ENCODE peak calls at places on chromosomes 7 and 10, in seven cellular contexts. A is cardiac muscle cell, B is BJ, V is WTC11, Z is glutamatergic neuron, T is psoas muscle, S is endodermal cell. G is an unnamed sample.

GRCh38 chr10:61356342-61356741 is 96.8 kb downstream of the TMEM26 start:
- DNase-seq in Z (no peak), B (no peak), A (no peak), S (no peak), T (no peak), V (no peak), G (no peak)

GRCh38 chr10:78916227-78916626 is 152.5 kb upstream of the ZMIZ1 start:
- DNase-seq in T (peak), S (no peak), Z (no peak), B (no peak), V (no peak), A (no peak), G (no peak)

GRCh38 chr10:70974351-70974901 is 86.1 kb upstream of the PCBD1 start:
- DNase-seq in S (peak), Z (no peak), A (no peak), B (no peak), V (no peak), T (no peak), G (no peak)

GRCh38 chr10:119248681-119249080 is 41.3 kb downstream of the GRK5 start:
- DNase-seq in V (no peak), T (no peak), S (no peak), Z (no peak), A (no peak), B (no peak), G (no peak)

GRCh38 chr10:91799580-91799975 is 1.4 kb downstream of the TNKS2 start:
- DNase-seq in A (no peak), V (no peak), B (no peak), T (no peak), S (no peak), Z (no peak), G (no peak)

GRCh38 chr7:119996634-119997033 is 276.3 kb upstream of the KCND2 start:
- DNase-seq in A (no peak), B (no peak), V (no peak), S (no peak), T (no peak), Z (no peak), G (no peak)

GRCh38 chr7:28155019-28155660 is 25.5 kb downstream of the JAZF1 start:
- DNase-seq in A (no peak), T (no peak), B (no peak), Z (no peak), V (no peak), S (no peak), G (peak)

GRCh38 chr7:139995034-139995915 is 67.5 kb downstream of the PARP12 start:
- DNase-seq in T (no peak), Z (no peak), S (no peak), B (no peak), V (no peak), A (peak), G (no peak)

GRCh38 chr7:48074231-48074654 is 14.8 kb upstream of the UPP1 start:
- DNase-seq in B (no peak), Z (no peak), T (no peak), V (no peak), A (no peak), S (no peak), G (no peak)

GRCh38 chr7:158327571-158328180 is 259.9 kb downstream of the PTPRN2 start:
- DNase-seq in S (peak), A (no peak), V (no peak), Z (no peak), B (no peak), T (no peak), G (no peak)

GRCh38 chr7:153934629-153935028 is 117.6 kb upstream of the DPP6 start:
- DNase-seq in Z (no peak), B (no peak), V (no peak), T (no peak), S (no peak), A (no peak), G (no peak)

GRCh38 chr10:36254191-36254590 is 612.1 kb upstream of the FZD8 start:
- DNase-seq in V (no peak), Z (no peak), S (no peak), A (peak), B (no peak), T (peak), G (no peak)

GRCh38 chr10:54749623-54750022 is 51.4 kb downstream of the PCDH15 start:
- DNase-seq in A (no peak), T (no peak), S (no peak), Z (no peak), B (no peak), V (no peak), G (no peak)

GRCh38 chr7:138837627-138838026 is 39.6 kb upstream of the ATP6V0A4 start:
- DNase-seq in A (no peak), S (no peak), B (no peak), T (no peak), Z (no peak), V (no peak), G (no peak)

GRCh38 chr10:55058800-55059199 is 257.8 kb upstream of the PCDH15 start:
- DNase-seq in Z (no peak), B (no peak), A (no peak), S (no peak), V (no peak), T (no peak), G (no peak)

GRCh38 chr10:72173635-72174296 is 42.0 kb upstream of the ANAPC16 start:
- DNase-seq in B (no peak), S (no peak), V (no peak), A (no peak), Z (no peak), T (no peak), G (peak)

GRCh38 chr7:101138149-101138870 is 11.4 kb downstream of the SERPINE1 start:
- DNase-seq in V (peak), T (peak), A (peak), Z (peak), B (peak), S (peak), G (peak)

GRCh38 chr10:25015927-25016348 is at the start of gene ENKUR:
- DNase-seq in B (no peak), S (peak), A (peak), T (peak), Z (peak), V (peak), G (peak)

GRCh38 chr7:157813053-157813452 is 476.2 kb downstream of the DNAJB6 start:
- DNase-seq in V (no peak), B (no peak), A (no peak), T (no peak), Z (no peak), S (no peak), G (no peak)

GRCh38 chr10:124449170-124450009 is 445 bp downstream of the NKX1-2 start:
- DNase-seq in A (no peak), Z (no peak), B (no peak), V (peak), T (no peak), S (peak), G (no peak)

GRCh38 chr7:2732959-2733584 is 45.1 kb downstream of the AMZ1 start:
- DNase-seq in T (peak), A (no peak), Z (no peak), V (peak), B (no peak), S (no peak), G (no peak)

GRCh38 chr7:157640144-157640543 is 303.3 kb downstream of the DNAJB6 start:
- DNase-seq in A (no peak), Z (no peak), S (no peak), V (no peak), B (no peak), T (no peak), G (no peak)

GRCh38 chr7:99036531-99037175 is 107.3 kb downstream of the SMURF1 start:
- DNase-seq in B (no peak), S (peak), T (no peak), A (peak), Z (peak), V (peak), G (no peak)
- TF ChIP-seq CTCF in B (peak), S (peak), T (peak), A (peak), Z (peak), V (peak), G (no peak)

GRCh38 chr10:88507380-88507779 is 75.7 kb downstream of the RNLS start:
- DNase-seq in S (no peak), Z (no peak), B (no peak), V (no peak), T (no peak), A (no peak), G (no peak)

GRCh38 chr10:88505265-88505664 is 77.9 kb downstream of the RNLS start:
- DNase-seq in S (no peak), T (no peak), A (no peak), V (no peak), B (no peak), Z (no peak), G (no peak)

GRCh38 chr10:88500656-88501055 is 82.5 kb downstream of the RNLS start:
- DNase-seq in V (no peak), Z (no peak), B (no peak), A (no peak), S (no peak), T (no peak), G (no peak)

GRCh38 chr10:88508054-88508453 is 75.1 kb downstream of the RNLS start:
- DNase-seq in B (no peak), A (no peak), V (no peak), T (no peak), S (no peak), Z (no peak), G (no peak)

GRCh38 chr10:88505680-88506215 is 77.4 kb downstream of the RNLS start:
- DNase-seq in B (no peak), T (no peak), V (peak), A (no peak), Z (no peak), S (peak), G (no peak)
- TF ChIP-seq CTCF in B (no peak), T (no peak), V (no peak), A (no peak), Z (no peak), S (no peak), G (no peak)

GRCh38 chr7:93463764-93464163 is 110.8 kb downstream of the CALCR start:
- DNase-seq in T (no peak), Z (no peak), B (no peak), V (no peak), S (no peak), A (no peak), G (no peak)

GRCh38 chr7:93461350-93461749 is 113.2 kb downstream of the CALCR start:
- DNase-seq in V (no peak), A (no peak), T (no peak), Z (no peak), S (no peak), B (no peak), G (no peak)
- TF ChIP-seq CTCF in V (no peak), A (no peak), T (no peak), Z (no peak), S (peak), B (no peak), G (no peak)

GRCh38 chr7:36082910-36083309 is 70.1 kb upstream of the EEPD1 start:
- DNase-seq in Z (no peak), T (no peak), B (no peak), S (peak), V (peak), A (no peak), G (no peak)
- TF ChIP-seq CTCF in Z (no peak), T (no peak), B (peak), S (peak), V (no peak), A (peak), G (no peak)

GRCh38 chr10:93074137-93074596 is 474 bp downstream of the CYP26A1 start:
- DNase-seq in A (no peak), B (no peak), Z (peak), T (no peak), S (peak), V (peak), G (no peak)
- TF ChIP-seq CTCF in A (no peak), B (peak), Z (no peak), T (no peak), S (no peak), V (no peak), G (no peak)